ENCODE peak calls at places on chromosomes 16 and 17, in five cellular contexts. Y, C, X, P and K are unnamed samples.

GRCh38 chr17:61314368-61315078 is 85.1 kb upstream of the TBX2 start:
- DNase-seq in Y (peak), C (peak), X (peak), P (peak), K (peak)

GRCh38 chr17:67578058-67578457 is 139.7 kb upstream of the NOL11 start:
- DNase-seq in Y (no peak), C (no peak), X (no peak), P (no peak), K (no peak)

GRCh38 chr17:83014297-83014696 is 65.1 kb upstream of the METRNL start:
- DNase-seq in Y (no peak), C (no peak), X (no peak), P (no peak), K (no peak)

GRCh38 chr16:83785455-83785854 is 22.3 kb upstream of the HSBP1 start:
- DNase-seq in Y (no peak), C (no peak), X (no peak), P (no peak), K (no peak)

GRCh38 chr17:65531508-65532431 is 29.7 kb downstream of the AXIN2 start:
- DNase-seq in Y (peak), C (peak), X (peak), P (no peak), K (peak)

GRCh38 chr16:87074635-87075318 is 242.4 kb downstream of the C16orf95 start:
- DNase-seq in Y (no peak), C (no peak), X (no peak), P (no peak), K (no peak)

GRCh38 chr17:78401891-78402290 is 23.4 kb downstream of the PGS1 start:
- DNase-seq in Y (no peak), C (no peak), X (no peak), P (no peak), K (no peak)

GRCh38 chr16:77169650-77170236 is 21.2 kb upstream of the MON1B start:
- DNase-seq in Y (peak), C (peak), X (peak), P (no peak), K (peak)

GRCh38 chr16:89723279-89724250 is 2.2 kb downstream of the ZNF276 start:
- DNase-seq in Y (peak), C (no peak), X (peak), P (no peak), K (peak)

GRCh38 chr16:14004031-14004718 is 66.9 kb upstream of the MRTFB start:
- DNase-seq in Y (no peak), C (no peak), X (no peak), P (no peak), K (no peak)

GRCh38 chr16:24969071-24969470 is 46.1 kb downstream of the ARHGAP17 start:
- DNase-seq in Y (no peak), C (no peak), X (no peak), P (no peak), K (no peak)

GRCh38 chr16:88619859-88620655 is 18.3 kb upstream of the IL17C start:
- DNase-seq in Y (no peak), C (no peak), X (no peak), P (no peak), K (no peak)

GRCh38 chr17:80220709-80221215 is 535 bp downstream of the SLC26A11 start:
- DNase-seq in Y (no peak), C (peak), X (no peak), P (no peak), K (peak)

GRCh38 chr17:37483311-37484039 is 6.2 kb upstream of the DUSP14 start:
- DNase-seq in Y (no peak), C (no peak), X (peak), P (no peak), K (peak)

GRCh38 chr17:416293-417206 is 63.9 kb upstream of the RPH3AL start:
- DNase-seq in Y (peak), C (no peak), X (no peak), P (no peak), K (no peak)

GRCh38 chr16:85191341-85191965 is 79.2 kb upstream of the CIBAR2 start:
- DNase-seq in Y (no peak), C (no peak), X (no peak), P (no peak), K (no peak)

GRCh38 chr17:2186937-2187336 is 116.6 kb downstream of the SMG6 start:
- DNase-seq in Y (no peak), C (no peak), X (no peak), P (no peak), K (no peak)

GRCh38 chr17:30716461-30717289 is 107.8 kb downstream of the CRLF3 start:
- DNase-seq in Y (no peak), C (no peak), X (peak), P (no peak), K (peak)

GRCh38 chr17:65772989-65773388 is 211.5 kb upstream of the AXIN2 start:
- DNase-seq in Y (no peak), C (no peak), X (no peak), P (no peak), K (no peak)

GRCh38 chr16:17072104-17072503 is 398.7 kb downstream of the XYLT1 start:
- DNase-seq in Y (no peak), C (no peak), X (no peak), P (no peak), K (peak)

GRCh38 chr17:64531955-64532371 is 25.2 kb downstream of the CEP95 start:
- DNase-seq in Y (no peak), C (no peak), X (no peak), P (no peak), K (peak)

GRCh38 chr17:50550661-50551432 is 3.9 kb downstream of the SPATA20 start:
- DNase-seq in Y (peak), C (peak), X (peak), P (no peak), K (peak)

GRCh38 chr17:63946440-63947363 is 14.6 kb upstream of the CD79B start:
- DNase-seq in Y (peak), C (peak), X (peak), P (no peak), K (peak)

GRCh38 chr17:74241434-74241833 is 28.1 kb downstream of the TTYH2 start:
- DNase-seq in Y (no peak), C (no peak), X (no peak), P (no peak), K (peak)

GRCh38 chr16:88439706-88440105 is 13.4 kb upstream of the ZFPM1 start:
- DNase-seq in Y (no peak), C (no peak), X (no peak), P (no peak), K (no peak)

GRCh38 chr16:7405166-7405565 is 72.5 kb downstream of the RBFOX1 start:
- DNase-seq in Y (peak), C (peak), X (no peak), P (no peak), K (no peak)

GRCh38 chr17:44785921-44786320 is 27.1 kb downstream of the ADAM11 start:
- DNase-seq in Y (no peak), C (no peak), X (no peak), P (no peak), K (no peak)

GRCh38 chr16:86091976-86092375 is 193.0 kb downstream of the IRF8 start:
- DNase-seq in Y (no peak), C (no peak), X (no peak), P (no peak), K (no peak)

GRCh38 chr17:77304051-77304745 is 163.4 kb downstream of the SEC14L1 start:
- DNase-seq in Y (no peak), C (no peak), X (peak), P (no peak), K (peak)

GRCh38 chr17:6097005-6097279 is 26.8 kb downstream of the WSCD1 start:
- DNase-seq in Y (no peak), C (no peak), X (no peak), P (no peak), K (no peak)

GRCh38 chr16:65583498-65583897 is 461.6 kb upstream of the CDH11 start:
- DNase-seq in Y (no peak), C (no peak), X (no peak), P (no peak), K (no peak)

GRCh38 chr16:67157106-67157748 is 2.5 kb downstream of the TRADD start:
- DNase-seq in Y (no peak), C (no peak), X (no peak), P (no peak), K (no peak)

GRCh38 chr16:67156146-67156844 is 3.4 kb downstream of the TRADD start:
- DNase-seq in Y (no peak), C (no peak), X (no peak), P (no peak), K (no peak)

GRCh38 chr16:67155305-67156145 is 4.2 kb downstream of the TRADD start:
- DNase-seq in Y (peak), C (peak), X (peak), P (no peak), K (peak)

GRCh38 chr16:67158637-67159600 is 790 bp downstream of the TRADD start:
- DNase-seq in Y (peak), C (peak), X (peak), P (no peak), K (peak)

DNA sequence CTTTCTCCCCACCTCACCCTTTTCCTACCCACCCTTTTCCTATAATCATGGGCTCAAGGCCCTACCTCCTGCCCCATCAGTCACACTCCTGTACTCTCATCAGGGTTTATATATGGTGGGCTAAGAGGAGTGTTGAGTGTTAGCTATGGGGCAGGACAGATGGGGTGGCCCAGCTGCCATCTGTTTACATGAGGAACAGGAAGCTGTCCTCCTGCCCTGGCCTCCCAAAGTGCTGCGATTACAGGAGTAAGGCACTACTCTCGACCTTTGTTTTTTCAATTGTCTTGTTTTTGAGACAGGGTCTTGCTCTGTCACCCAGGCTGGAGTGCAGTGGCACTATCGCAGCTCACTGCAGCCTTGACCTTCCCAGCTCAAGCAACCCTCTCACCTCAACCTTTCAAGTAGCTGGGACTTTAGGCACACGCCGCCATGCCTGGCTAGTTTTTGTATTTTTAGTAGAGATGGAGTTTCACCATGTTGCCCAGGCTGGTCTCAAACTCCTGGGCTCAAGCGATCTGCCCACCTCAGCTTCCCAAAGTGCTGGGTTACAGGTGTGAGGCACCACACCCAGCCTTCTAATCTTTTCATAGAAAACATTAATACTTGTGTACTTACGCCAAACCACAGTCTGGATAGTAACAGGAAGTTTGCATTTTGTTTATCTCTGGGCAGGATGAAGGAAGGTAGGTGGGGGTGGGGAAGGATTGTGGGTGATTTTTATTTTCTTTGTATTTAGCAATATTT is 1.6 kb downstream of the TRADD start:
- DNase-seq in Y (no peak), C (no peak), X (no peak), P (no peak), K (no peak)
- H3K4me3 ChIP-seq in Y (peak), C (no peak), X (no peak), P (no peak), K (peak)

GRCh38 chr16:1677339-1677738 is 740 bp upstream of the JPT2 start:
- DNase-seq in Y (no peak), C (no peak), X (no peak), P (no peak), K (no peak)
- H3K4me3 ChIP-seq in Y (peak), C (peak), X (no peak), P (no peak), K (no peak)

GRCh38 chr16:57297856-57298255 is 13.4 kb upstream of the PLLP start:
- DNase-seq in Y (no peak), C (no peak), X (no peak), P (no peak), K (no peak)
- H3K4me3 ChIP-seq in Y (no peak), C (no peak), X (no peak), P (no peak), K (no peak)

DNA sequence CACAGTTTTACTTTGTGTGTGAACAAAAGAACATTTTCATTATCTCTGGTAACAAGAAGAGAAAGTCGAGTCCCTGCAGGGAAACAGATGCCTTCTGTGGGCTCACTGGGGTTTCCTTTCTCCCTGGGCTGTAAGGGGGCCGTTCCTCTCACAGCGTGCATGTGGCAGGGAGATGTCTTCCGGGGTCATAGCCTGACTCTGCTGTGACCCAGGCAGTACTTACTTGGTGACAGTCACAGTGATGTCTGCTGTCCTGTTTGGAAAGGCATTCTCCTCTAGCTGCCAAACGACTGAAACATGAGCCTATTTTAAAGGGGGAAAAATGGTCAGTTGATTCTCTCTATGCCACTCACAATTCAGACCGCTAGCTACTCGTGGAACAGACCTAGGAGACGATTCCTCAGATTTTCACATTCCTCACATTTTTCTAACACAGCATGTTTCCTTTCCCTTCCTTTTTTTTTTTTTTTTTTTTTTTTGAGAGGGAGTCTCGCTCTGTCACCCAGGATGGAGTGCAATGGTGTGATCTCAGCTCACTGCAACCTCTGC is 7.3 kb downstream of the HASPIN start:
- DNase-seq in Y (no peak), C (no peak), X (peak), P (no peak), K (peak)
- H3K4me3 ChIP-seq in Y (no peak), C (no peak), X (no peak), P (no peak), K (no peak)

GRCh38 chr16:26697826-26698225 is 368.9 kb upstream of the C16orf82 start:
- DNase-seq in Y (no peak), C (peak), X (no peak), P (no peak), K (no peak)
- H3K4me3 ChIP-seq in Y (no peak), C (no peak), X (no peak), P (no peak), K (no peak)

GRCh38 chr17:7411427-7411750 is 3.7 kb downstream of the NLGN2 start:
- DNase-seq in Y (no peak), C (no peak), X (no peak), P (no peak), K (no peak)
- H3K4me3 ChIP-seq in Y (no peak), C (no peak), X (no peak), P (no peak), K (no peak)

GRCh38 chr17:40112191-40112590 is 9.6 kb upstream of the MSL1 start:
- DNase-seq in Y (no peak), C (no peak), X (no peak), P (no peak), K (no peak)

GRCh38 chr17:40111221-40112128 is 10.3 kb upstream of the MSL1 start:
- DNase-seq in Y (peak), C (peak), X (peak), P (no peak), K (peak)

GRCh38 chr17:40110026-40110425 is 9.6 kb upstream of the NR1D1 start:
- DNase-seq in Y (no peak), C (no peak), X (no peak), P (no peak), K (no peak)

GRCh38 chr17:40109471-40109824 is 9.1 kb upstream of the NR1D1 start:
- DNase-seq in Y (no peak), C (no peak), X (no peak), P (no peak), K (peak)

GRCh38 chr17:40110457-40110856 is 10.1 kb upstream of the NR1D1 start:
- DNase-seq in Y (no peak), C (no peak), X (no peak), P (no peak), K (peak)
- H3K4me3 ChIP-seq in Y (no peak), C (no peak), X (no peak), P (no peak), K (no peak)

DNA sequence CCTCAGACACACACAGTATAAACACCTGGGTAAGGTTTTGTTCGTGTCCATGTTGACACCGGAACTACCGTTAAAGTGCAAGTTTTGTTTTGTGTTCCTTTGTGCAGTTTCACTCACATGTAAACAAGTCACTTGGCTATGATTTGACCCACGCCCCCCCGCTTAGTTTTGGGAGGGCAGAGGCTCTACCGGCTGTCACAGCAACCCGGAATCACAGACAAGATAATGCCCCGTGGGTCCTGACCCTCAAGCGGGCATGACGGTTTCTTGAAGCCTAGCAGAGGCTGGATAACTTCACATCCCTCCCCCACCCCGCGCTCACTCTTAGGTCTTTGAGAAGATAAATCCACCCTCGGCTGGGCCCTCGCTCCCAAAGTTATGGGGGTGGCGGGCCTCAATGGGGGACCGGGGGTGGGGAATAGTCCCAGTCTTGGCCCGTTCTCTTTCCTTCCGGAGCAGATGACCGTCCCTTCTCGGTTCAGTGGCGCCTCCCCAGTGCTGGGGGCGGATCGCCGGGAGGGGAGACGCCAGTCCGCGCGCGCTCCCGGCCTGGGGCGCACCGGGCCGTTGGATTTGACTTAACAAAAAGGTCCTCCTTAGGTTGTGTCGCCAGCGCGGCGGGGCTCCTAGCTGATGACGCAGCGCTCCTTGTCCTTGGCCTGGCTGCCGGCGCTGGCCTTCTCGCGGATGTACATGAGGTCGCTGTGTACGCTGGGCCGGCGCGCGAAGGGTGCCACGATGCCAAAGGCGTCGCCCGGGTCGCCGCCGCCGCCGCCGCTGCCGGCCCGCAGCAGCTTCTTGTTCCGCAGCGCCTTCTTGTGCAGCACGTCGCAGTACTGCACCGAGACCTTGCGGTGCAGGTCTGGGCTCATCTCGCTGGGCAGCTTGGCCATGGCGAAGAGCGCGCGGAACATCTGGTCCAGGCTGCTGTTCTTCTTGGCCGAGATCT is 1.4 kb downstream of the RASD1 start:
- DNase-seq in Y (peak), C (peak), X (peak), P (no peak), K (peak)
- H3K4me3 ChIP-seq in Y (peak), C (peak), X (peak), P (no peak), K (peak)

GRCh38 chr16:29972992-29973383 is 680 bp upstream of the TAOK2 start:
- DNase-seq in Y (no peak), C (no peak), X (no peak), P (no peak), K (no peak)
- H3K4me3 ChIP-seq in Y (peak), C (no peak), X (no peak), P (no peak), K (no peak)

GRCh38 chr16:12025926-12026325 is 49.4 kb downstream of the SNX29 start:
- DNase-seq in Y (no peak), C (no peak), X (no peak), P (no peak), K (no peak)

GRCh38 chr16:12027091-12027490 is 50.6 kb downstream of the SNX29 start:
- DNase-seq in Y (no peak), C (no peak), X (no peak), P (peak), K (no peak)

GRCh38 chr16:12025472-12025871 is 48.9 kb downstream of the SNX29 start:
- DNase-seq in Y (peak), C (no peak), X (no peak), P (no peak), K (no peak)

GRCh38 chr16:12028220-12028619 is 51.7 kb downstream of the SNX29 start:
- DNase-seq in Y (no peak), C (no peak), X (no peak), P (no peak), K (no peak)

DNA sequence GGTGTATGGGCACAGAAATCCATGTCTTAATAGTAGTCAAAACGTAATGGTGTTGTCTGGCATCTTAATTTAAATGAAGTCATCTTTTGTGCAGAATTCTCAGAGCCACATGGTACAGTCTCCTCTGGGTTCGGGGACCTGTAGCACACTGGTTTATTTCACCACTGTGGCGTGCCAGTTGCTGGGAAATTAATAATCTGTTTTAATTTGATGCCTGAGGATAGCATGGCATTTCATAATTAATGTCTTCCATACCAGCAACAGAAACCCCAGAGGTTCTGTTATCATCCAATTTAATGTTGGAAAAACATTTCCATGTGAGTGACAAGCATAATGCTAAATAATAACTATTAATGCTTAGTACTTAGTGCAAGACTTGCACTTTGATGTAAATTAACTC is 51.0 kb downstream of the SNX29 start:
- DNase-seq in Y (no peak), C (no peak), X (no peak), P (no peak), K (no peak)
- H3K4me3 ChIP-seq in Y (no peak), C (no peak), X (no peak), P (peak), K (no peak)